ENCODE peak calls at places on chromosomes 5 and 9, in eight cellular contexts. One of them, this sample, is unnamed. For H3K4me1, the result is how much of the 10 kb centered on the place peaks cover.

GRCh38 chr5:124963236-124963929 is 216.9 kb upstream of the ZNF608 start:
- DNase-seq in mesendoderm: peak
- DNase-seq in stomach: no peak
- DNase-seq in effector memory CD4-positive, alpha-beta T cell: no peak
- DNase-seq in H9: peak
- DNase-seq in OCI-LY7: no peak
- DNase-seq in psoas muscle: no peak
- DNase-seq in SJSA1: no peak
- DNase-seq in this sample: no peak

GRCh38 chr5:20109326-20109725 is 121.3 kb upstream of the CDH18 start:
- DNase-seq in mesendoderm: peak
- DNase-seq in stomach: no peak
- DNase-seq in effector memory CD4-positive, alpha-beta T cell: no peak
- DNase-seq in H9: no peak
- DNase-seq in OCI-LY7: no peak
- DNase-seq in psoas muscle: no peak
- DNase-seq in SJSA1: no peak
- DNase-seq in this sample: no peak

GRCh38 chr5:179221196-179221876 is 123.9 kb downstream of the ADAMTS2 start:
- DNase-seq in mesendoderm: no peak
- DNase-seq in stomach: no peak
- DNase-seq in effector memory CD4-positive, alpha-beta T cell: no peak
- DNase-seq in H9: no peak
- DNase-seq in OCI-LY7: no peak
- DNase-seq in psoas muscle: no peak
- DNase-seq in SJSA1: no peak
- DNase-seq in this sample: no peak

GRCh38 chr9:36092509-36093215 is 43.9 kb upstream of the GLIPR2 start:
- DNase-seq in mesendoderm: peak
- DNase-seq in stomach: no peak
- DNase-seq in effector memory CD4-positive, alpha-beta T cell: no peak
- DNase-seq in H9: no peak
- DNase-seq in OCI-LY7: peak
- DNase-seq in psoas muscle: no peak
- DNase-seq in SJSA1: no peak
- DNase-seq in this sample: no peak

GRCh38 chr9:131227112-131228058 is 48.9 kb downstream of the FAM78A start:
- DNase-seq in mesendoderm: no peak
- DNase-seq in stomach: peak
- DNase-seq in effector memory CD4-positive, alpha-beta T cell: no peak
- DNase-seq in H9: no peak
- DNase-seq in OCI-LY7: no peak
- DNase-seq in psoas muscle: peak
- DNase-seq in SJSA1: no peak
- DNase-seq in this sample: no peak

GRCh38 chr9:128121924-128122808 is 5.4 kb downstream of the PTGES2 start:
- DNase-seq in mesendoderm: no peak
- DNase-seq in stomach: peak
- DNase-seq in effector memory CD4-positive, alpha-beta T cell: no peak
- DNase-seq in H9: no peak
- DNase-seq in OCI-LY7: no peak
- DNase-seq in psoas muscle: peak
- DNase-seq in SJSA1: no peak
- DNase-seq in this sample: no peak

GRCh38 chr5:53679261-53679660 is 118.8 kb downstream of the NDUFS4 start:
- DNase-seq in mesendoderm: peak
- DNase-seq in stomach: no peak
- DNase-seq in effector memory CD4-positive, alpha-beta T cell: no peak
- DNase-seq in H9: no peak
- DNase-seq in OCI-LY7: no peak
- DNase-seq in psoas muscle: no peak
- DNase-seq in SJSA1: no peak
- DNase-seq in this sample: no peak

GRCh38 chr5:150404991-150405816 is 7.5 kb downstream of the CD74 start:
- DNase-seq in mesendoderm: no peak
- DNase-seq in stomach: no peak
- DNase-seq in effector memory CD4-positive, alpha-beta T cell: no peak
- DNase-seq in H9: no peak
- DNase-seq in OCI-LY7: no peak
- DNase-seq in psoas muscle: no peak
- DNase-seq in SJSA1: no peak
- DNase-seq in this sample: no peak

GRCh38 chr5:98334946-98335345 is 438.5 kb upstream of the RGMB start:
- DNase-seq in mesendoderm: no peak
- DNase-seq in stomach: no peak
- DNase-seq in effector memory CD4-positive, alpha-beta T cell: no peak
- DNase-seq in H9: no peak
- DNase-seq in OCI-LY7: no peak
- DNase-seq in psoas muscle: no peak
- DNase-seq in SJSA1: no peak
- DNase-seq in this sample: no peak

GRCh38 chr5:159972538-159973362 is 36.2 kb upstream of the TTC1 start:
- DNase-seq in mesendoderm: peak
- DNase-seq in stomach: no peak
- DNase-seq in effector memory CD4-positive, alpha-beta T cell: no peak
- DNase-seq in H9: peak
- DNase-seq in OCI-LY7: no peak
- DNase-seq in psoas muscle: no peak
- DNase-seq in SJSA1: no peak
- DNase-seq in this sample: no peak

GRCh38 chr5:136228358-136228757 is 35.4 kb upstream of the SMIM32 start:
- DNase-seq in mesendoderm: no peak
- DNase-seq in stomach: no peak
- DNase-seq in effector memory CD4-positive, alpha-beta T cell: no peak
- DNase-seq in H9: peak
- DNase-seq in OCI-LY7: no peak
- DNase-seq in psoas muscle: no peak
- DNase-seq in SJSA1: no peak
- DNase-seq in this sample: no peak

GRCh38 chr9:83271665-83272071 is 208.7 kb upstream of the RASEF start:
- DNase-seq in mesendoderm: no peak
- DNase-seq in stomach: no peak
- DNase-seq in effector memory CD4-positive, alpha-beta T cell: no peak
- DNase-seq in H9: no peak
- DNase-seq in OCI-LY7: no peak
- DNase-seq in psoas muscle: no peak
- DNase-seq in SJSA1: no peak
- DNase-seq in this sample: no peak

GRCh38 chr9:7117676-7118561 is 360.1 kb downstream of the KDM4C start:
- DNase-seq in mesendoderm: no peak
- DNase-seq in stomach: no peak
- DNase-seq in effector memory CD4-positive, alpha-beta T cell: no peak
- DNase-seq in H9: no peak
- DNase-seq in OCI-LY7: no peak
- DNase-seq in psoas muscle: no peak
- DNase-seq in SJSA1: no peak
- DNase-seq in this sample: no peak

GRCh38 chr5:122759310-122759709 is 15.6 kb upstream of the SNX2 start:
- DNase-seq in mesendoderm: no peak
- DNase-seq in stomach: no peak
- DNase-seq in effector memory CD4-positive, alpha-beta T cell: no peak
- DNase-seq in H9: no peak
- DNase-seq in OCI-LY7: no peak
- DNase-seq in psoas muscle: no peak
- DNase-seq in SJSA1: no peak
- DNase-seq in this sample: no peak

GRCh38 chr5:62149894-62150293 is 156.1 kb upstream of the KIF2A start:
- DNase-seq in mesendoderm: no peak
- DNase-seq in stomach: no peak
- DNase-seq in effector memory CD4-positive, alpha-beta T cell: no peak
- DNase-seq in H9: no peak
- DNase-seq in OCI-LY7: no peak
- DNase-seq in psoas muscle: no peak
- DNase-seq in SJSA1: no peak
- DNase-seq in this sample: no peak

GRCh38 chr5:14659821-14660607 is 4.5 kb upstream of the OTULIN start:
- DNase-seq in mesendoderm: no peak
- DNase-seq in stomach: no peak
- DNase-seq in effector memory CD4-positive, alpha-beta T cell: no peak
- DNase-seq in H9: no peak
- DNase-seq in OCI-LY7: no peak
- DNase-seq in psoas muscle: no peak
- DNase-seq in SJSA1: no peak
- DNase-seq in this sample: no peak

GRCh38 chr5:159290741-159291140 is 27.7 kb downstream of the UBLCP1 start:
- DNase-seq in mesendoderm: no peak
- DNase-seq in stomach: no peak
- DNase-seq in effector memory CD4-positive, alpha-beta T cell: no peak
- DNase-seq in H9: no peak
- DNase-seq in OCI-LY7: no peak
- DNase-seq in psoas muscle: no peak
- DNase-seq in SJSA1: no peak
- DNase-seq in this sample: no peak

GRCh38 chr5:139658928-139659667 is 10.9 kb downstream of the CXXC5 start:
- DNase-seq in mesendoderm: peak
- DNase-seq in stomach: peak
- DNase-seq in effector memory CD4-positive, alpha-beta T cell: no peak
- DNase-seq in H9: no peak
- DNase-seq in OCI-LY7: no peak
- DNase-seq in psoas muscle: peak
- DNase-seq in SJSA1: peak
- DNase-seq in this sample: no peak

GRCh38 chr5:121949885-121950284 is 11.9 kb upstream of the SRFBP1 start:
- DNase-seq in mesendoderm: peak
- DNase-seq in stomach: no peak
- DNase-seq in effector memory CD4-positive, alpha-beta T cell: no peak
- DNase-seq in H9: peak
- DNase-seq in OCI-LY7: peak
- DNase-seq in psoas muscle: no peak
- DNase-seq in SJSA1: no peak
- DNase-seq in this sample: no peak

GRCh38 chr9:72586388-72587160 is 65.2 kb downstream of the TMC1 start:
- DNase-seq in mesendoderm: no peak
- DNase-seq in stomach: no peak
- DNase-seq in effector memory CD4-positive, alpha-beta T cell: peak
- DNase-seq in H9: no peak
- DNase-seq in OCI-LY7: no peak
- DNase-seq in psoas muscle: no peak
- DNase-seq in SJSA1: no peak
- DNase-seq in this sample: no peak

GRCh38 chr5:74685979-74686631 is 1.1 kb downstream of the HEXB start:
- DNase-seq in mesendoderm: peak
- DNase-seq in stomach: no peak
- DNase-seq in effector memory CD4-positive, alpha-beta T cell: no peak
- DNase-seq in H9: no peak
- DNase-seq in OCI-LY7: peak
- DNase-seq in psoas muscle: no peak
- DNase-seq in SJSA1: no peak
- DNase-seq in this sample: no peak

GRCh38 chr9:121344062-121344696 is 25.9 kb downstream of the STOM start:
- DNase-seq in mesendoderm: no peak
- DNase-seq in stomach: no peak
- DNase-seq in effector memory CD4-positive, alpha-beta T cell: no peak
- DNase-seq in H9: no peak
- DNase-seq in OCI-LY7: no peak
- DNase-seq in psoas muscle: no peak
- DNase-seq in SJSA1: no peak
- DNase-seq in this sample: no peak
- H3K4me1 ChIP-seq in mesendoderm: under half
- H3K4me1 ChIP-seq in stomach: under half
- H3K4me1 ChIP-seq in effector memory CD4-positive, alpha-beta T cell: under half
- H3K4me1 ChIP-seq in H9: under half
- H3K4me1 ChIP-seq in OCI-LY7: under half
- H3K4me1 ChIP-seq in psoas muscle: half or more
- H3K4me1 ChIP-seq in SJSA1: under half
- H3K4me1 ChIP-seq in this sample: under half

GRCh38 chr5:148807845-148808244 is 18.6 kb upstream of the ADRB2 start:
- DNase-seq in mesendoderm: no peak
- DNase-seq in stomach: no peak
- DNase-seq in effector memory CD4-positive, alpha-beta T cell: no peak
- DNase-seq in H9: no peak
- DNase-seq in OCI-LY7: peak
- DNase-seq in psoas muscle: no peak
- DNase-seq in SJSA1: no peak
- DNase-seq in this sample: no peak
- H3K4me1 ChIP-seq in mesendoderm: under half
- H3K4me1 ChIP-seq in stomach: under half
- H3K4me1 ChIP-seq in effector memory CD4-positive, alpha-beta T cell: under half
- H3K4me1 ChIP-seq in H9: under half
- H3K4me1 ChIP-seq in OCI-LY7: half or more
- H3K4me1 ChIP-seq in psoas muscle: under half
- H3K4me1 ChIP-seq in SJSA1: under half
- H3K4me1 ChIP-seq in this sample: under half

DNA sequence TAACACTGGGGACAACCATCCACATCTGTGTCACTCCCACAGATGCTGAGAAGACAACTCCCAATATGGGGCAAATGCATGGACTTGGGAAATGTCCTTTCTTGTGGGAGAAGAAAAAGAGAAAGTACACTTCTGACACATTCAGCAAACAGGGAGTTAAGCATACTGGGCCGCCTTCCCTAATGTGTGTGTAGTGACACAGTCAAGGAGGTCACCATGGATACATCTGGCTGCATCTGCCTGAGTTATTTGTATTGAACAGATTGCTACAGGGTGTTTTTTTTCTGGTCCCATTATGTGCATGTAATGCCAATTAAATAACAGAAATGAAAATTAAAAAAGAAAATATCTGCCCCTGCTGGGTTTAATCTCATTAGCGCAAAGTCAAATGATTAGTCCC is 396.1 kb downstream of the DTWD2 start:
- DNase-seq in mesendoderm: no peak
- DNase-seq in stomach: no peak
- DNase-seq in effector memory CD4-positive, alpha-beta T cell: no peak
- DNase-seq in H9: no peak
- DNase-seq in OCI-LY7: no peak
- DNase-seq in psoas muscle: no peak
- DNase-seq in SJSA1: no peak
- DNase-seq in this sample: no peak
- H3K4me1 ChIP-seq in mesendoderm: under half
- H3K4me1 ChIP-seq in stomach: under half
- H3K4me1 ChIP-seq in effector memory CD4-positive, alpha-beta T cell: under half
- H3K4me1 ChIP-seq in H9: under half
- H3K4me1 ChIP-seq in OCI-LY7: under half
- H3K4me1 ChIP-seq in psoas muscle: under half
- H3K4me1 ChIP-seq in SJSA1: under half
- H3K4me1 ChIP-seq in this sample: under half

GRCh38 chr9:69206047-69206446 is 32.0 kb downstream of the TJP2 start:
- DNase-seq in mesendoderm: no peak
- DNase-seq in stomach: no peak
- DNase-seq in effector memory CD4-positive, alpha-beta T cell: no peak
- DNase-seq in H9: no peak
- DNase-seq in OCI-LY7: no peak
- DNase-seq in psoas muscle: no peak
- DNase-seq in SJSA1: no peak
- DNase-seq in this sample: no peak

GRCh38 chr9:69207503-69207902 is 33.4 kb downstream of the TJP2 start:
- DNase-seq in mesendoderm: peak
- DNase-seq in stomach: no peak
- DNase-seq in effector memory CD4-positive, alpha-beta T cell: no peak
- DNase-seq in H9: peak
- DNase-seq in OCI-LY7: peak
- DNase-seq in psoas muscle: no peak
- DNase-seq in SJSA1: no peak
- DNase-seq in this sample: no peak

GRCh38 chr9:69204869-69205268 is 30.8 kb downstream of the TJP2 start:
- DNase-seq in mesendoderm: peak
- DNase-seq in stomach: no peak
- DNase-seq in effector memory CD4-positive, alpha-beta T cell: no peak
- DNase-seq in H9: no peak
- DNase-seq in OCI-LY7: no peak
- DNase-seq in psoas muscle: peak
- DNase-seq in SJSA1: no peak
- DNase-seq in this sample: peak

GRCh38 chr9:69202556-69202955 is 28.5 kb downstream of the TJP2 start:
- DNase-seq in mesendoderm: no peak
- DNase-seq in stomach: no peak
- DNase-seq in effector memory CD4-positive, alpha-beta T cell: no peak
- DNase-seq in H9: no peak
- DNase-seq in OCI-LY7: no peak
- DNase-seq in psoas muscle: no peak
- DNase-seq in SJSA1: no peak
- DNase-seq in this sample: no peak

GRCh38 chr9:69204378-69204777 is 30.3 kb downstream of the TJP2 start:
- DNase-seq in mesendoderm: no peak
- DNase-seq in stomach: no peak
- DNase-seq in effector memory CD4-positive, alpha-beta T cell: no peak
- DNase-seq in H9: no peak
- DNase-seq in OCI-LY7: no peak
- DNase-seq in psoas muscle: no peak
- DNase-seq in SJSA1: no peak
- DNase-seq in this sample: no peak
- H3K4me1 ChIP-seq in mesendoderm: under half
- H3K4me1 ChIP-seq in stomach: under half
- H3K4me1 ChIP-seq in effector memory CD4-positive, alpha-beta T cell: under half
- H3K4me1 ChIP-seq in H9: under half
- H3K4me1 ChIP-seq in OCI-LY7: under half
- H3K4me1 ChIP-seq in psoas muscle: under half
- H3K4me1 ChIP-seq in SJSA1: under half
- H3K4me1 ChIP-seq in this sample: under half